ENCODE peak calls at places on chromosome 5, in seven cellular contexts. X is SJSA1, M is IMR-90, S is adipocyte, B is tibial nerve, W is tibial artery, G is heart right ventricle. V is an unnamed sample. For H3K9me3, H3K4me1 and H3K27me3, the result is how much of the 10 kb centered on the place peaks cover.

GRCh38 chr5:133531178-133531577 is 81.2 kb downstream of the FSTL4 start:
- DNase-seq in M (no peak), X (no peak), B (no peak), G (no peak), S (no peak), W (no peak), V (no peak)

GRCh38 chr5:16539169-16539666 is 73.6 kb upstream of the ZNF622 start:
- DNase-seq in S (peak), G (peak), B (peak), W (peak), M (peak), X (peak), V (peak)

GRCh38 chr5:1666221-1666620 is 133.4 kb downstream of the MRPL36 start:
- DNase-seq in W (no peak), X (no peak), M (no peak), G (no peak), B (no peak), S (no peak), V (no peak)

GRCh38 chr5:80466669-80467485 is 21.0 kb upstream of the FAM151B start:
- DNase-seq in M (peak), B (no peak), W (no peak), X (no peak), G (no peak), S (peak), V (no peak)

GRCh38 chr5:166488560-166488959 is 1802.9 kb upstream of the WWC1 start:
- DNase-seq in M (no peak), B (no peak), S (no peak), X (no peak), W (no peak), G (no peak), V (no peak)

GRCh38 chr5:149212203-149212951 is 59.3 kb upstream of the AFAP1L1 start:
- DNase-seq in M (peak), S (peak), G (no peak), W (no peak), X (peak), B (no peak), V (no peak)

GRCh38 chr5:172683696-172684464 is 42.8 kb downstream of the NEURL1B start:
- DNase-seq in X (no peak), B (no peak), G (no peak), S (no peak), M (no peak), W (no peak), V (no peak)

GRCh38 chr5:15500326-15500958 is 462 bp downstream of the FBXL7 start:
- DNase-seq in W (peak), M (peak), X (peak), G (peak), B (peak), S (peak), V (peak)

GRCh38 chr5:92884464-92884863 is 696.6 kb downstream of the NR2F1-AS1 start:
- DNase-seq in W (no peak), S (no peak), M (no peak), B (no peak), G (no peak), X (no peak), V (no peak)

GRCh38 chr5:4614088-4614487 is 526.0 kb upstream of the ADAMTS16 start:
- DNase-seq in W (no peak), X (peak), M (no peak), G (no peak), S (no peak), B (no peak), V (no peak)

GRCh38 chr5:43066799-43067741 is 27.0 kb upstream of the ANXA2R start:
- DNase-seq in M (peak), S (peak), X (peak), W (peak), B (peak), G (peak), V (peak)

GRCh38 chr5:5711112-5711511 is 288.6 kb downstream of the ICE1 start:
- DNase-seq in W (no peak), S (no peak), M (no peak), G (no peak), B (no peak), X (no peak), V (no peak)

GRCh38 chr5:10454591-10455272 is 13.1 kb downstream of the ROPN1L start:
- DNase-seq in X (peak), G (no peak), S (peak), M (peak), W (no peak), B (peak), V (no peak)

GRCh38 chr5:65625743-65626142 is 916 bp downstream of the SHLD3 start:
- DNase-seq in X (no peak), S (peak), B (no peak), G (no peak), M (no peak), W (no peak), V (no peak)

GRCh38 chr5:142713151-142713706 is 27.3 kb upstream of the FGF1 start:
- DNase-seq in W (peak), S (peak), M (peak), X (peak), G (peak), B (peak), V (peak)

GRCh38 chr5:165227515-165227914 is 1722.1 kb downstream of the MAT2B start:
- DNase-seq in G (no peak), M (no peak), W (no peak), S (no peak), X (no peak), B (no peak), V (no peak)

GRCh38 chr5:149035282-149035882 is 27.5 kb downstream of the SH3TC2 start:
- DNase-seq in B (peak), G (peak), S (peak), M (peak), W (peak), X (peak), V (peak)

GRCh38 chr5:34609951-34610431 is 46.1 kb upstream of the RAI14 start:
- DNase-seq in S (peak), B (no peak), X (peak), G (no peak), W (no peak), M (peak), V (no peak)

GRCh38 chr5:73722224-73722623 is 96.2 kb downstream of the ARHGEF28 start:
- DNase-seq in S (peak), B (no peak), M (peak), W (no peak), X (peak), G (no peak), V (no peak)

GRCh38 chr5:179114756-179115155 is 54.6 kb downstream of the ZNF354C start:
- DNase-seq in W (peak), X (no peak), G (no peak), M (no peak), B (no peak), S (no peak), V (no peak)
- H3K9me3 ChIP-seq in W (half or more), X (half or more), G (under half), M (under half), B (under half), S (under half), V (half or more)

GRCh38 chr5:151070449-151070848 is 10.4 kb downstream of the TNIP1 start:
- DNase-seq in W (no peak), M (peak), S (peak), B (no peak), G (no peak), X (peak), V (no peak)

GRCh38 chr5:151066920-151067319 is 13.9 kb downstream of the TNIP1 start:
- DNase-seq in S (no peak), M (no peak), G (no peak), B (no peak), X (no peak), W (no peak), V (no peak)

GRCh38 chr5:151068189-151068570 is 12.7 kb downstream of the TNIP1 start:
- DNase-seq in G (no peak), W (no peak), B (no peak), S (no peak), M (peak), X (peak), V (no peak)

GRCh38 chr5:151067632-151068031 is 13.2 kb downstream of the TNIP1 start:
- DNase-seq in S (no peak), G (no peak), X (no peak), B (no peak), W (peak), M (no peak), V (no peak)

GRCh38 chr5:151068571-151069197 is 12.2 kb downstream of the TNIP1 start:
- DNase-seq in G (no peak), S (peak), W (no peak), B (no peak), M (peak), X (no peak), V (no peak)
- H3K4me1 ChIP-seq in G (under half), S (under half), W (under half), B (under half), M (under half), X (half or more), V (under half)

DNA sequence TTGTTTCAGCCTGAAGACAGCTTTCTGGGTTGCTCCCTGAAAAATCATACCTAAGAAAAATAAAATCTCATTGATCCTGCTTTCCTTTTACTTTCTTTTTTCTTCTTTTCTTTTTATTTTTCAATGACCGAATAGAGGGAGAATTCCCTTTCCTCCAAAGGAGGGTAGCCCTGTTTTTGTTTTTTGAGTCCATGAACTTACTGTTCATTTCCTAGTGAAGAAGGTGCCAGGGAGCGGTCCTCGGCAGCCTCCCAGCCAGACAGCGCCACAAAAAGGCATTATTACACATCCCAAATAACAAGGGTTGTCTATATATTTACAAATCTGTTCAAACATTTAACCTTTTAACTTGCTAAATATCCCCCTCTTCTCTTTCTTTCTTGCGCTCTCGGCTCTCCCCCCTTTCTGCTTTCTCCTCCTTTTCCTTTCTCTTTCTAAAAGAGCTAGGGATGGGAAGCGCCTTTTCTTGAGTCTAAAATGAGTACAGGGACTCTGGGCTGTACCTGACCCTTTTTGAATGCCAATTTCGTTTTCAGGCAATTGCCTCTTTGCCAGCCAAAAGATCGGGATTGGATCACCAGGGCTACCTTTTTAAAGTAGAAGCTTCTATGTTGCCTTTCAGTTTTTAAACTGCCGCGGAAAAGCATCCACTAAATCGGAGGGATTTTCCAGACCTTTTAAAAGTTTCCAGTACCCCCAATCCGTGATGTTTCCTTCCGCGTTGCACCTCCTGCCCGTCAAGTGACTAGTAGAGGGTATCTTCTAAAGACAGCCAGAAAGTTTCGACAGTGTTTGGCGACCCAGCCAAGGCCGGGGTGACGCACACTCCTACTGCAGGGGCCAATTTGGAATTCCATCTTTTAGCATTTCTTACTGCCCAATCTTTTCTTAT is 125.6 kb downstream of the TMEM161B start:
- DNase-seq in M (no peak), S (peak), B (no peak), G (no peak), W (peak), X (no peak), V (no peak)
- H3K27me3 ChIP-seq in M (half or more), S (half or more), B (under half), G (half or more), W (under half), X (under half), V (under half)

DNA sequence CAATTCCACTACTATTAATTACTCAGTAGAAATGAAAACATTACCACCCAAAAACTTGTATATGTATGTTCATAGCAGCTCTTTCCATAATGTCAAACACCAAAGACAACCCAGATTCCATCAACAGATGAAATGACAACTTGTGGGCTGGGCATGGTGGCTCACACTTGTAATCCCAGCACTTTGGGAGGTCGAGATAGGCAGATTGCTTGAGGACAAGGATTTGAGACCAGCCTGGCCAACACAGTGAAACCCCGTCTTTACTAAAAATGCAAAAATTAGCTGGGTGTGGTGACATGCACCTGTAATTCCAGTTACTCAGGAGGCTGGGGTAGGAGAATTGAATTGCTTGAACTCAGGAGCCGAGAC is 11.5 kb downstream of the UIMC1 start:
- DNase-seq in W (no peak), B (no peak), G (no peak), M (no peak), S (no peak), X (no peak), V (no peak)
- H3K9me3 ChIP-seq in W (under half), B (under half), G (under half), M (under half), S (under half), X (under half), V (under half)

DNA sequence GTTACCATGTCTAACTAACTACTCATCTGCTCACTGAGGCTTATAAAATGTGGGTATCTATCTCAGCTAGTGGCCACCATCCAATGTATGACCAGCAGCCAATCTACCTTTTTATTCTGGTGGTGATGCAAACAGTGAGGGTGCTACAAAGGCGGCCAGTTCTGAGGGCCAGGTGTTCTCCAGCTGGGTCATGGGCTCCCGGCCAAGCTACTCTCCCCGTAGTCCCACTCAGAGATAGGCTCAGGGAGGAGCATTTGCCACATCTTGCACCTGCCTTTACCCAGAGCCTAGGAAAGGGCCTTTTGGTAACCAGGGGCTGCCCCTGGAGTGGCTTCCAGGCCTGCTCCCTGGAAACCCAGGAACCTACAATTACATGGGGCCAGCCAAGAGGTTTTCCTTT is 59.0 kb downstream of the PFDN1 start:
- DNase-seq in B (no peak), X (no peak), S (no peak), G (no peak), W (no peak), M (no peak), V (no peak)
- H3K4me1 ChIP-seq in B (under half), X (under half), S (under half), G (half or more), W (under half), M (under half), V (under half)

DNA sequence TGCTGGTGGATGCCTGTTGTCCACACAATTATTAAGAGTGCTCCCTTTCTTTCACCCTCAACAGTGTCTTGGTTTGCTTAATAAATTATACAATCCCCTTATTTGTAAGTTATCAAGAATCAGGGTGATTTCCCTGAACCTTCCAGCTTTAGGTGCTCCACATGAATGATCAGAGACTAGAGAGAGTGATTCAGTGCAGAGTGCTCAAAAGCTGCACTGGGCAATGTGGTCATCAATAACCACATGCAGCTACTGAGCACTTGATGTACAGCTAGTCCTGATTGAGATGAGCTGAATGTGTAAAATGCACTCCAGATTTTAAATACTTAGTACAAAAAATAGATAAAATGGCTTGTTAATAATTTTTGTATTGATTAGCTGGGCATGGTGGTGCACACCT is 76.8 kb upstream of the TRIO start:
- DNase-seq in M (no peak), S (no peak), G (no peak), B (no peak), X (no peak), W (no peak), V (no peak)
- H3K27me3 ChIP-seq in M (under half), S (under half), G (under half), B (under half), X (under half), W (under half), V (under half)

GRCh38 chr5:83090169-83090568 is 12.8 kb downstream of the XRCC4 start:
- DNase-seq in W (no peak), G (no peak), M (no peak), X (no peak), S (no peak), B (no peak), V (no peak)

GRCh38 chr5:83095163-83095972 is 18.0 kb downstream of the XRCC4 start:
- DNase-seq in S (no peak), M (no peak), X (no peak), W (no peak), B (no peak), G (no peak), V (no peak)

GRCh38 chr5:83095973-83096539 is 18.7 kb downstream of the XRCC4 start:
- DNase-seq in W (peak), B (no peak), G (no peak), S (peak), X (peak), M (peak), V (no peak)

GRCh38 chr5:83096660-83097334 is 19.4 kb downstream of the XRCC4 start:
- DNase-seq in S (no peak), B (no peak), X (no peak), W (no peak), M (peak), G (no peak), V (no peak)

GRCh38 chr5:83093692-83094091 is 16.3 kb downstream of the XRCC4 start:
- DNase-seq in S (no peak), G (no peak), B (no peak), W (no peak), M (no peak), X (no peak), V (no peak)
- H3K9me3 ChIP-seq in S (under half), G (under half), B (under half), W (under half), M (under half), X (under half), V (under half)

V was measured in thoracic aorta.